ENCODE peak calls at places on chromosomes 2 and 18, in five cellular contexts. C is WERI-Rb-1, A is brain microvascular endothelial cell, W is thoracic aorta, N is gastrocnemius medialis. H is an unnamed sample. For H3K27me3, the result is how much of the 10 kb centered on the place peaks cover.

GRCh38 chr2:172299741-172300140 is 127.6 kb upstream of the ITGA6 start:
- DNase-seq in A (peak), C (no peak), N (no peak), W (no peak), H (no peak)

GRCh38 chr18:75783816-75784215 is 356.3 kb upstream of the SMIM21 start:
- DNase-seq in A (no peak), N (no peak), W (no peak), C (peak), H (no peak)

GRCh38 chr2:233241803-233242202 is 9.7 kb upstream of the ATG16L1 start:
- DNase-seq in N (no peak), A (no peak), C (no peak), W (no peak), H (no peak)

GRCh38 chr2:22826658-22827165 is 558.3 kb upstream of the KLHL29 start:
- DNase-seq in W (no peak), C (peak), A (no peak), N (no peak), H (no peak)

GRCh38 chr18:3213231-3214059 is 6.3 kb downstream of the MYOM1 start:
- DNase-seq in W (no peak), A (peak), C (no peak), N (no peak), H (no peak)

GRCh38 chr18:47254341-47254939 is 3.0 kb upstream of the SKOR2 start:
- DNase-seq in W (no peak), C (no peak), N (no peak), A (peak), H (peak)

GRCh38 chr2:163182764-163183354 is 344.3 kb upstream of the KCNH7 start:
- DNase-seq in N (no peak), C (no peak), W (no peak), A (no peak), H (no peak)

GRCh38 chr2:190767821-190768220 is 112.8 kb upstream of the GLS start:
- DNase-seq in A (no peak), W (no peak), N (no peak), C (no peak), H (no peak)

GRCh38 chr2:31213063-31213882 is 4.0 kb downstream of the CAPN14 start:
- DNase-seq in A (peak), C (no peak), N (no peak), W (no peak), H (no peak)

GRCh38 chr18:42425025-42425424 is 470.0 kb downstream of the PIK3C3 start:
- DNase-seq in C (no peak), W (no peak), N (no peak), A (no peak), H (no peak)

GRCh38 chr2:45184606-45185005 is 175.4 kb upstream of the SIX2 start:
- DNase-seq in C (no peak), N (no peak), A (peak), W (no peak), H (no peak)

GRCh38 chr2:200888719-200889625 is at the start of the genes NIF3L1 and PPIL3:
- DNase-seq in A (peak), C (peak), N (peak), W (peak), H (peak)

GRCh38 chr2:45432406-45432805 is 178.7 kb downstream of the SRBD1 start:
- DNase-seq in A (peak), N (no peak), W (no peak), C (no peak), H (no peak)

GRCh38 chr2:8121826-8122505 is 559.9 kb upstream of the ID2 start:
- DNase-seq in A (no peak), N (no peak), C (no peak), W (no peak), H (no peak)

GRCh38 chr2:74317696-74318095 is 25.5 kb downstream of the SLC4A5 start:
- DNase-seq in W (no peak), N (no peak), C (no peak), A (no peak), H (no peak)

GRCh38 chr2:229129738-229130371 is 141.2 kb downstream of the PID1 start:
- DNase-seq in C (no peak), W (no peak), A (no peak), N (no peak), H (no peak)

GRCh38 chr2:16171425-16171920 is 231.1 kb downstream of the MYCN start:
- DNase-seq in C (no peak), W (no peak), A (no peak), N (no peak), H (no peak)

GRCh38 chr2:85768713-85769112 is 14.9 kb downstream of the ATOH8 start:
- DNase-seq in C (no peak), A (peak), W (no peak), N (no peak), H (peak)

GRCh38 chr2:224025874-224026273 is 13.2 kb downstream of the SERPINE2 start:
- DNase-seq in W (no peak), N (no peak), A (no peak), C (no peak), H (no peak)

GRCh38 chr2:23495661-23496114 is 110.7 kb downstream of the KLHL29 start:
- DNase-seq in N (no peak), A (no peak), W (no peak), C (peak), H (no peak)

GRCh38 chr2:47724221-47724981 is 58.5 kb upstream of the MSH6 start:
- DNase-seq in N (no peak), A (peak), W (no peak), C (no peak), H (no peak)

GRCh38 chr2:119389615-119390306 is 23.0 kb downstream of the DBI start:
- DNase-seq in N (no peak), A (peak), W (no peak), C (no peak), H (no peak)

GRCh38 chr2:191321861-191322662 is 76.9 kb downstream of the MYO1B start:
- DNase-seq in W (no peak), C (peak), A (peak), N (no peak), H (no peak)

GRCh38 chr2:232342635-232343565 is 35.7 kb upstream of the ALPP start:
- DNase-seq in W (no peak), C (no peak), A (no peak), N (no peak), H (no peak)

GRCh38 chr2:165238295-165238694 is 919 bp upstream of the SCN2A start:
- DNase-seq in A (no peak), C (no peak), W (no peak), N (no peak), H (no peak)

GRCh38 chr2:37180006-37180639 is 8.3 kb downstream of the SULT6B1 start:
- DNase-seq in N (no peak), C (no peak), W (no peak), A (no peak), H (no peak)

GRCh38 chr2:153870308-153870707 is 1.4 kb upstream of the GALNT13 start:
- DNase-seq in W (no peak), N (no peak), A (no peak), C (no peak), H (no peak)

GRCh38 chr2:33477473-33478468 is 1.3 kb downstream of the RASGRP3 start:
- DNase-seq in N (peak), A (no peak), C (no peak), W (no peak), H (peak)

GRCh38 chr2:42084231-42084671 is 36.4 kb downstream of the PKDCC start:
- DNase-seq in A (no peak), N (peak), C (no peak), W (no peak), H (no peak)

GRCh38 chr2:16408331-16409005 is 257.2 kb downstream of the CYRIA start:
- DNase-seq in W (no peak), A (no peak), N (no peak), C (no peak), H (no peak)

DNA sequence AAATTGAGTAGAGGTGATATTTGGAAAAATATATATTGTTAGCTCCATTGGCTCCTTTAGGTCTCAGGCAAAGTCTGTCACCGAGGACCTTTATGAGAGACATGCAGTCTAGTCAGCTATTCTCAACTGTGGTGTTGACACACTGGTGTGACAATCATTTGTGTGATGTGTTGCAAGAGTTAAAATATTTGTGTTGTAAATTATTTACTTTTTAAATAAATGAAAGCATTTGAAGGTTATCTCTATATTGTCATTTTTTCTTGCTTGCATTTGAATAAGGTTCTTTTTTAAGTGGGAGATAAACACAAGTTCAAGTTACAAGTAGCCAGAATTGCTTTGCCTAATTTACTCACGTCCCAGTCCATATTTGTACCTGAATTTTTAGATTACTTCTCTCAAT is 4.3 kb downstream of the REL start:
- DNase-seq in A (no peak), N (no peak), C (no peak), W (no peak), H (no peak)
- H3K27me3 ChIP-seq in A (under half), N (under half), C (under half), W (under half), H (under half)

GRCh38 chr2:101473581-101473910 is 1.4 kb downstream of the RFX8 start:
- DNase-seq in C (no peak), W (no peak), N (no peak), A (no peak), H (no peak)
- H3K4me3 ChIP-seq in C (no peak), W (peak), N (peak), A (peak), H (peak)

GRCh38 chr2:1860931-1861330 is 116.6 kb upstream of the PXDN start:
- DNase-seq in A (no peak), W (no peak), N (no peak), C (no peak), H (no peak)
- H3K27me3 ChIP-seq in A (under half), W (under half), N (under half), C (under half), H (half or more)

GRCh38 chr2:14996306-14997014 is 363.9 kb downstream of the LRATD1 start:
- DNase-seq in A (no peak), C (peak), N (no peak), W (no peak), H (no peak)

GRCh38 chr2:14998548-14998947 is 366.0 kb downstream of the LRATD1 start:
- DNase-seq in C (no peak), A (no peak), N (no peak), W (no peak), H (no peak)

GRCh38 chr2:14994721-14995120 is 362.2 kb downstream of the LRATD1 start:
- DNase-seq in A (no peak), W (no peak), N (no peak), C (no peak), H (no peak)

DNA sequence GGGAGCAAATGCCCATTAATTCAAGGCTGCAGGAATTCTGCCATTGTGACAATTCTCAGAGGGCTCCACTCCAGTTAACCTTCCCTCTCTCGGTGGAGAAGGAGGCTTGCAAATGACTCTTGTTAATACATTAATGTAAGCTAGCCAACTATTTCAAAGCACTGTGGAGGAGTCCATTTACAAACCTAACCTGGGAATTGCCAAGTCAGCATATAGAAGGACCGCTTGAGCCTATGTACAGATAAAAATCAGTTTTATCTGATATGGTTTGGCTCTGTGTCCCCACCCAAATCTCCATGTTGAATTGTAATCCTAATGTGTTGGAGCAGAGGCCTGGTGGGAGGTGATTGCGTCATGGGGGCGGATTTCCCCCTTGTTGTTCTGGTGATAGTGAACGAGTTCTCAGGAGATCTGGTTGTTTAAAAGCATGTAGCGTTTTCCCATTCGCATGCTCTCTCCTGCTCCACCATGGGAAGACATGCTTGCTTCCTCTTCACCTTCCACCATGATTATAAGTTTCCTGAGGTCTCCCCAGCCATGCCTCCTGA is 366.7 kb downstream of the LRATD1 start:
- DNase-seq in A (no peak), N (no peak), W (no peak), C (no peak), H (no peak)
- H3K4me3 ChIP-seq in A (no peak), N (no peak), W (no peak), C (no peak), H (no peak)